ENCODE peak calls at places on chromosomes 12 and 14, in seven cellular contexts. One of them, this sample, is unnamed. For H3K4me1, the result is how much of the 10 kb centered on the place peaks cover.

GRCh38 chr14:60721331-60722162 is 2.6 kb downstream of the SIX4 start:
- DNase-seq in stomach: peak
- DNase-seq in body of pancreas: peak
- DNase-seq in Karpas-422: peak
- DNase-seq in right cardiac atrium: peak
- DNase-seq in hepatocyte: peak
- DNase-seq in GM23248: peak
- DNase-seq in this sample: peak

GRCh38 chr12:131223791-131224567 is 270.3 kb downstream of the ADGRD1 start:
- DNase-seq in stomach: no peak
- DNase-seq in body of pancreas: no peak
- DNase-seq in Karpas-422: no peak
- DNase-seq in right cardiac atrium: no peak
- DNase-seq in hepatocyte: no peak
- DNase-seq in GM23248: no peak
- DNase-seq in this sample: peak

GRCh38 chr14:79502751-79503148 is 708.6 kb downstream of the DIO2 start:
- DNase-seq in stomach: no peak
- DNase-seq in body of pancreas: no peak
- DNase-seq in Karpas-422: no peak
- DNase-seq in right cardiac atrium: no peak
- DNase-seq in hepatocyte: no peak
- DNase-seq in GM23248: no peak
- DNase-seq in this sample: no peak

GRCh38 chr14:77181124-77181602 is 435 bp upstream of the TMEM63C start:
- DNase-seq in stomach: no peak
- DNase-seq in body of pancreas: no peak
- DNase-seq in Karpas-422: no peak
- DNase-seq in right cardiac atrium: no peak
- DNase-seq in hepatocyte: no peak
- DNase-seq in GM23248: no peak
- DNase-seq in this sample: no peak

GRCh38 chr14:29800961-29801360 is 126.7 kb downstream of the PRKD1 start:
- DNase-seq in stomach: no peak
- DNase-seq in body of pancreas: no peak
- DNase-seq in Karpas-422: no peak
- DNase-seq in right cardiac atrium: no peak
- DNase-seq in hepatocyte: no peak
- DNase-seq in GM23248: peak
- DNase-seq in this sample: no peak

GRCh38 chr12:121713257-121714155 is 954 bp downstream of the TMEM120B start:
- DNase-seq in stomach: no peak
- DNase-seq in body of pancreas: peak
- DNase-seq in Karpas-422: peak
- DNase-seq in right cardiac atrium: peak
- DNase-seq in hepatocyte: peak
- DNase-seq in GM23248: peak
- DNase-seq in this sample: no peak

GRCh38 chr14:103284574-103285467 is 49.2 kb upstream of the EIF5 start:
- DNase-seq in stomach: no peak
- DNase-seq in body of pancreas: no peak
- DNase-seq in Karpas-422: no peak
- DNase-seq in right cardiac atrium: no peak
- DNase-seq in hepatocyte: no peak
- DNase-seq in GM23248: peak
- DNase-seq in this sample: peak

GRCh38 chr12:122395319-122395718 is 27.1 kb downstream of the CLIP1 start:
- DNase-seq in stomach: no peak
- DNase-seq in body of pancreas: no peak
- DNase-seq in Karpas-422: no peak
- DNase-seq in right cardiac atrium: no peak
- DNase-seq in hepatocyte: no peak
- DNase-seq in GM23248: peak
- DNase-seq in this sample: no peak

GRCh38 chr12:31742891-31743290 is 14.1 kb upstream of the AMN1 start:
- DNase-seq in stomach: no peak
- DNase-seq in body of pancreas: no peak
- DNase-seq in Karpas-422: peak
- DNase-seq in right cardiac atrium: no peak
- DNase-seq in hepatocyte: no peak
- DNase-seq in GM23248: no peak
- DNase-seq in this sample: peak

GRCh38 chr14:24032727-24033418 is 18.9 kb upstream of the CARMIL3 start:
- DNase-seq in stomach: peak
- DNase-seq in body of pancreas: peak
- DNase-seq in Karpas-422: no peak
- DNase-seq in right cardiac atrium: no peak
- DNase-seq in hepatocyte: no peak
- DNase-seq in GM23248: peak
- DNase-seq in this sample: no peak

GRCh38 chr14:89566644-89567411 is 149.8 kb upstream of the FOXN3 start:
- DNase-seq in stomach: no peak
- DNase-seq in body of pancreas: no peak
- DNase-seq in Karpas-422: no peak
- DNase-seq in right cardiac atrium: no peak
- DNase-seq in hepatocyte: no peak
- DNase-seq in GM23248: no peak
- DNase-seq in this sample: peak

GRCh38 chr14:37246427-37246829 is 48.7 kb downstream of the MIPOL1 start:
- DNase-seq in stomach: no peak
- DNase-seq in body of pancreas: no peak
- DNase-seq in Karpas-422: peak
- DNase-seq in right cardiac atrium: no peak
- DNase-seq in hepatocyte: peak
- DNase-seq in GM23248: peak
- DNase-seq in this sample: peak

GRCh38 chr12:27460471-27460978 is 14.0 kb downstream of the SMCO2 start:
- DNase-seq in stomach: no peak
- DNase-seq in body of pancreas: no peak
- DNase-seq in Karpas-422: no peak
- DNase-seq in right cardiac atrium: no peak
- DNase-seq in hepatocyte: no peak
- DNase-seq in GM23248: peak
- DNase-seq in this sample: peak

GRCh38 chr14:101813171-101813759 is 51.8 kb downstream of the PPP2R5C start:
- DNase-seq in stomach: no peak
- DNase-seq in body of pancreas: no peak
- DNase-seq in Karpas-422: no peak
- DNase-seq in right cardiac atrium: peak
- DNase-seq in hepatocyte: no peak
- DNase-seq in GM23248: peak
- DNase-seq in this sample: no peak

GRCh38 chr14:23627961-23628360 is 8.2 kb upstream of the DHRS2 start:
- DNase-seq in stomach: no peak
- DNase-seq in body of pancreas: no peak
- DNase-seq in Karpas-422: no peak
- DNase-seq in right cardiac atrium: no peak
- DNase-seq in hepatocyte: no peak
- DNase-seq in GM23248: peak
- DNase-seq in this sample: no peak

GRCh38 chr12:132404435-132404855 is 75.1 kb upstream of the GALNT9 start:
- DNase-seq in stomach: no peak
- DNase-seq in body of pancreas: no peak
- DNase-seq in Karpas-422: no peak
- DNase-seq in right cardiac atrium: peak
- DNase-seq in hepatocyte: no peak
- DNase-seq in GM23248: no peak
- DNase-seq in this sample: no peak

GRCh38 chr12:116996058-116996457 is 85.3 kb downstream of the FBXW8 start:
- DNase-seq in stomach: no peak
- DNase-seq in body of pancreas: no peak
- DNase-seq in Karpas-422: no peak
- DNase-seq in right cardiac atrium: peak
- DNase-seq in hepatocyte: no peak
- DNase-seq in GM23248: no peak
- DNase-seq in this sample: no peak

GRCh38 chr12:29710104-29710503 is 73.6 kb downstream of the TMTC1 start:
- DNase-seq in stomach: no peak
- DNase-seq in body of pancreas: no peak
- DNase-seq in Karpas-422: peak
- DNase-seq in right cardiac atrium: peak
- DNase-seq in hepatocyte: no peak
- DNase-seq in GM23248: peak
- DNase-seq in this sample: no peak

GRCh38 chr12:125089083-125089482 is 23.8 kb downstream of the AACS start:
- DNase-seq in stomach: no peak
- DNase-seq in body of pancreas: no peak
- DNase-seq in Karpas-422: peak
- DNase-seq in right cardiac atrium: no peak
- DNase-seq in hepatocyte: no peak
- DNase-seq in GM23248: no peak
- DNase-seq in this sample: no peak

DNA sequence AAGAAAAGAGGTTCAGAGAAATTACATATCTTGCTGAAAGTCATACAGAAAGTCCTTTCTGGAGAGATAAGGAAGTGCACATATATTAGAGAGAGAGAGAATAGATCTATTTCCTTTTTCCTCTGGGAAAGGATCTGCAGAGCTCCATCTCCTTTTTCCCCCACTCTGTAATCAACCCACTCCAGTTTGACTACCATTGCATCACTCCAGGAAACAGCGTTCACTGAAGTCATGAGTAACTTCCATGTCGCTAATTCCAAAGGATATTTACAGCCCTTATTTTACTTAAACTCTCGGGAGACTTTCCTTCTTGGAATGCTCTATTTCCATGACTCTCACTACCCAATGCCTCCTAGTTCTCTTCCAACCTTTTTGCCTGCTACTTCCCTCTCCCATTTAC is 72.5 kb upstream of the PARP11 start:
- DNase-seq in stomach: no peak
- DNase-seq in body of pancreas: no peak
- DNase-seq in Karpas-422: no peak
- DNase-seq in right cardiac atrium: no peak
- DNase-seq in hepatocyte: no peak
- DNase-seq in GM23248: no peak
- DNase-seq in this sample: no peak
- H3K4me1 ChIP-seq in stomach: under half
- H3K4me1 ChIP-seq in body of pancreas: under half
- H3K4me1 ChIP-seq in Karpas-422: under half
- H3K4me1 ChIP-seq in right cardiac atrium: under half
- H3K4me1 ChIP-seq in hepatocyte: under half
- H3K4me1 ChIP-seq in GM23248: under half
- H3K4me1 ChIP-seq in this sample: under half

GRCh38 chr12:5433081-5433839 is 1.4 kb downstream of the NTF3 start:
- DNase-seq in stomach: no peak
- DNase-seq in body of pancreas: no peak
- DNase-seq in Karpas-422: no peak
- DNase-seq in right cardiac atrium: no peak
- DNase-seq in hepatocyte: peak
- DNase-seq in GM23248: peak
- DNase-seq in this sample: peak
- H3K4me3 ChIP-seq in stomach: peak
- H3K4me3 ChIP-seq in body of pancreas: no peak
- H3K4me3 ChIP-seq in Karpas-422: no peak
- H3K4me3 ChIP-seq in right cardiac atrium: peak
- H3K4me3 ChIP-seq in hepatocyte: peak
- H3K4me3 ChIP-seq in GM23248: peak
- H3K4me3 ChIP-seq in this sample: no peak

DNA sequence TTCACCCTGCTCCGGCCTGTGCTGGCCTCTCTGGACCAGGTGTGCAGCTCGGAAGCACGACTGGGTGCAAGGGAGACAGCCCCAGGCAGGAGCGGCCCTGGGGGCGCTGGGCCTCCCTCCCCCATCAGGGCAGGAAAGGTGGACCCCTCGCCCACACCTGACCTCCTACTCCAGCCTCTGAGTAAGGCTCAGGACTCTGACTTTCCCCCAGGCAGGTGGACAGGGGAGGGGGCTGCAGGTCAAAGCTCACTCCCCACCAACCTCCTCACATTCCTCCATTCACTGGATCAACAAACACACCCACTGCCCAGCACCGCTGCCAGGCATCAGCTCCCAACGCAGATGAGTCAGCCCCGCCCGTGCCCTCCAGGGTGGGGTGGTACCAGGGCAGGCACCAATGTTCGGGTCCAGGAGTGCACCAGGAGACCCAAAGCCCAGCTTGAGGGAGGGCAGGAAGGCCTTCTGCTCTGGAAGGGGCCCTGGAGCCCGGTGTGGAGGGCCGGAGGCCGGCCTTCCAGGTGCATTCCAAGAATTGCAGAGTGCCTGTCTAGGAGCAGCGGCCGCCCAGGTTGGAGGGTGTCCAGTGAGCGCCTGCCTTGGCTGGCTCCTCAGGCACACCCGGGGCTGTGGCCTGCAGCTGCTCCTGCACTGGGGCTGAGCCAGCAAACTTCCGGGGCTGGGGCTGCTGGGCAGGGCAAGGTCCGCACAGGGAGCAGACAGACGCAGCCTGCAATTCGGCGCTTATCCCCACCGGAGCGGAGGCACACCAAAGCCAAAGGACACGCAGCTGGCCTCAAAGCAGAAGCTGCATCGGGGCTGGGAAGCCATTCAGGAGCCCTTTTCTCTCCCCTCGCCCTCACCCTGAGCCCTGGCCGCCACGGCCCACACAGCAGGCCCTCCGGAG is 1.6 kb upstream of the INF2 start:
- DNase-seq in stomach: peak
- DNase-seq in body of pancreas: peak
- DNase-seq in Karpas-422: no peak
- DNase-seq in right cardiac atrium: peak
- DNase-seq in hepatocyte: peak
- DNase-seq in GM23248: peak
- DNase-seq in this sample: peak
- H3K4me1 ChIP-seq in stomach: half or more
- H3K4me1 ChIP-seq in body of pancreas: under half
- H3K4me1 ChIP-seq in Karpas-422: under half
- H3K4me1 ChIP-seq in right cardiac atrium: under half
- H3K4me1 ChIP-seq in hepatocyte: under half
- H3K4me1 ChIP-seq in GM23248: under half
- H3K4me1 ChIP-seq in this sample: under half

GRCh38 chr12:113589437-113589836 is 117.8 kb upstream of the LHX5 start:
- DNase-seq in stomach: no peak
- DNase-seq in body of pancreas: no peak
- DNase-seq in Karpas-422: no peak
- DNase-seq in right cardiac atrium: no peak
- DNase-seq in hepatocyte: no peak
- DNase-seq in GM23248: no peak
- DNase-seq in this sample: no peak

GRCh38 chr12:113586461-113586860 is 114.8 kb upstream of the LHX5 start:
- DNase-seq in stomach: no peak
- DNase-seq in body of pancreas: no peak
- DNase-seq in Karpas-422: no peak
- DNase-seq in right cardiac atrium: no peak
- DNase-seq in hepatocyte: no peak
- DNase-seq in GM23248: no peak
- DNase-seq in this sample: no peak

GRCh38 chr12:113587720-113588119 is 116.0 kb upstream of the LHX5 start:
- DNase-seq in stomach: no peak
- DNase-seq in body of pancreas: no peak
- DNase-seq in Karpas-422: no peak
- DNase-seq in right cardiac atrium: no peak
- DNase-seq in hepatocyte: no peak
- DNase-seq in GM23248: no peak
- DNase-seq in this sample: no peak

GRCh38 chr12:113594967-113595366 is 123.3 kb upstream of the LHX5 start:
- DNase-seq in stomach: no peak
- DNase-seq in body of pancreas: no peak
- DNase-seq in Karpas-422: no peak
- DNase-seq in right cardiac atrium: no peak
- DNase-seq in hepatocyte: no peak
- DNase-seq in GM23248: no peak
- DNase-seq in this sample: no peak

GRCh38 chr12:113591480-113591971 is 119.9 kb upstream of the LHX5 start:
- DNase-seq in stomach: no peak
- DNase-seq in body of pancreas: no peak
- DNase-seq in Karpas-422: no peak
- DNase-seq in right cardiac atrium: no peak
- DNase-seq in hepatocyte: peak
- DNase-seq in GM23248: no peak
- DNase-seq in this sample: no peak
- H3K4me3 ChIP-seq in stomach: no peak
- H3K4me3 ChIP-seq in body of pancreas: no peak
- H3K4me3 ChIP-seq in Karpas-422: no peak
- H3K4me3 ChIP-seq in right cardiac atrium: no peak
- H3K4me3 ChIP-seq in hepatocyte: no peak
- H3K4me3 ChIP-seq in GM23248: no peak
- H3K4me3 ChIP-seq in this sample: no peak

This sample was measured in small intestine.